ENCODE peak calls at places on chromosomes 4 and X, in four cellular contexts. One of them, this sample, is unnamed. For H3K4me1, the result is how much of the 10 kb centered on the place peaks cover.

GRCh38 chr4:5084911-5085475 is 33.7 kb downstream of the STK32B start:
- DNase-seq in kidney: no peak
- DNase-seq in mammary epithelial cell: no peak
- DNase-seq in K562: no peak
- DNase-seq in this sample: no peak

GRCh38 chrX:140765043-140765784 is 55.7 kb downstream of the LINC00632 start:
- DNase-seq in mammary epithelial cell: no peak
- DNase-seq in kidney: no peak
- DNase-seq in K562: no peak
- DNase-seq in this sample: peak

GRCh38 chr4:122577808-122578781 is 42.8 kb downstream of the IL21 start:
- DNase-seq in K562: peak
- DNase-seq in mammary epithelial cell: peak
- DNase-seq in kidney: no peak
- DNase-seq in this sample: peak

GRCh38 chr4:3791910-3792542 is 25.8 kb downstream of the ADRA2C start:
- DNase-seq in K562: peak
- DNase-seq in kidney: peak
- DNase-seq in mammary epithelial cell: peak
- DNase-seq in this sample: no peak

GRCh38 chr4:3851211-3851610 is 85.0 kb downstream of the ADRA2C start:
- DNase-seq in mammary epithelial cell: peak
- DNase-seq in K562: no peak
- DNase-seq in kidney: no peak
- DNase-seq in this sample: peak

GRCh38 chrX:78708171-78708570 is 39.3 kb upstream of the LPAR4 start:
- DNase-seq in mammary epithelial cell: peak
- DNase-seq in K562: no peak
- DNase-seq in kidney: no peak
- DNase-seq in this sample: no peak

GRCh38 chrX:40996886-40997530 is 88.2 kb upstream of the USP9X start:
- DNase-seq in kidney: no peak
- DNase-seq in mammary epithelial cell: peak
- DNase-seq in K562: peak
- DNase-seq in this sample: peak

GRCh38 chrX:56000729-56001128 is 231.4 kb upstream of the KLF8 start:
- DNase-seq in K562: no peak
- DNase-seq in mammary epithelial cell: no peak
- DNase-seq in kidney: no peak
- DNase-seq in this sample: no peak

GRCh38 chr4:47530801-47531200 is 45.7 kb downstream of the ATP10D start:
- DNase-seq in K562: no peak
- DNase-seq in mammary epithelial cell: no peak
- DNase-seq in kidney: no peak
- DNase-seq in this sample: no peak

GRCh38 chr4:2322801-2323200 is 60.9 kb upstream of the MXD4 start:
- DNase-seq in kidney: no peak
- DNase-seq in mammary epithelial cell: no peak
- DNase-seq in K562: no peak
- DNase-seq in this sample: no peak

GRCh38 chr4:25976780-25977179 is 62.8 kb downstream of the SMIM20 start:
- DNase-seq in K562: no peak
- DNase-seq in kidney: no peak
- DNase-seq in mammary epithelial cell: no peak
- DNase-seq in this sample: no peak

GRCh38 chrX:140090800-140091275 is 125.5 kb upstream of the CXorf66 start:
- DNase-seq in mammary epithelial cell: no peak
- DNase-seq in K562: peak
- DNase-seq in kidney: no peak
- DNase-seq in this sample: no peak

GRCh38 chr4:177251237-177251636 is 58.4 kb upstream of the NEIL3 start:
- DNase-seq in kidney: no peak
- DNase-seq in K562: no peak
- DNase-seq in mammary epithelial cell: no peak
- DNase-seq in this sample: no peak

GRCh38 chrX:20595928-20596550 is 329.3 kb upstream of the RPS6KA3 start:
- DNase-seq in mammary epithelial cell: peak
- DNase-seq in K562: no peak
- DNase-seq in kidney: no peak
- DNase-seq in this sample: no peak

GRCh38 chr4:140330311-140330900 is 43.0 kb upstream of the SCOC start:
- DNase-seq in kidney: no peak
- DNase-seq in mammary epithelial cell: peak
- DNase-seq in K562: peak
- DNase-seq in this sample: peak

GRCh38 chr4:128686810-128687209 is 122.7 kb upstream of the JADE1 start:
- DNase-seq in kidney: no peak
- DNase-seq in mammary epithelial cell: peak
- DNase-seq in K562: no peak
- DNase-seq in this sample: no peak

GRCh38 chrX:31837445-31837844 is 765.6 kb upstream of the FTHL17 start:
- DNase-seq in kidney: no peak
- DNase-seq in K562: no peak
- DNase-seq in mammary epithelial cell: no peak
- DNase-seq in this sample: no peak

GRCh38 chr4:168177546-168178149 is 85.3 kb downstream of the ANXA10 start:
- DNase-seq in kidney: no peak
- DNase-seq in mammary epithelial cell: no peak
- DNase-seq in K562: no peak
- DNase-seq in this sample: no peak

GRCh38 chr4:11799182-11799581 is 370.5 kb upstream of the HS3ST1 start:
- DNase-seq in K562: no peak
- DNase-seq in kidney: no peak
- DNase-seq in mammary epithelial cell: no peak
- DNase-seq in this sample: no peak

GRCh38 chr4:2297606-2298517 is 36.0 kb upstream of the MXD4 start:
- DNase-seq in mammary epithelial cell: no peak
- DNase-seq in kidney: no peak
- DNase-seq in K562: no peak
- DNase-seq in this sample: no peak

GRCh38 chr4:17924189-17924588 is 97.4 kb downstream of the LCORL start:
- DNase-seq in kidney: no peak
- DNase-seq in K562: no peak
- DNase-seq in mammary epithelial cell: no peak
- DNase-seq in this sample: no peak

GRCh38 chr4:99715286-99715685 is 57.7 kb upstream of the C4orf54 start:
- DNase-seq in kidney: no peak
- DNase-seq in K562: no peak
- DNase-seq in mammary epithelial cell: peak
- DNase-seq in this sample: no peak

GRCh38 chr4:162959056-162959455 is 207.6 kb downstream of the NAF1 start:
- DNase-seq in mammary epithelial cell: no peak
- DNase-seq in kidney: no peak
- DNase-seq in K562: no peak
- DNase-seq in this sample: peak

GRCh38 chr4:165489786-165490185 is 111.0 kb downstream of the CPE start:
- DNase-seq in K562: no peak
- DNase-seq in kidney: no peak
- DNase-seq in mammary epithelial cell: peak
- DNase-seq in this sample: no peak

GRCh38 chrX:138745215-138745614 is 33.7 kb upstream of the FGF13 start:
- DNase-seq in mammary epithelial cell: peak
- DNase-seq in kidney: no peak
- DNase-seq in K562: peak
- DNase-seq in this sample: peak

GRCh38 chrX:75156537-75156945 is 458 bp upstream of the ABCB7 start:
- DNase-seq in mammary epithelial cell: peak
- DNase-seq in K562: peak
- DNase-seq in kidney: no peak
- DNase-seq in this sample: no peak

GRCh38 chr4:151679247-151679646 is 81.6 kb downstream of the GATB start:
- DNase-seq in kidney: no peak
- DNase-seq in mammary epithelial cell: no peak
- DNase-seq in K562: no peak
- DNase-seq in this sample: no peak

GRCh38 chr4:140642674-140643437 is 74.1 kb upstream of the UCP1 start:
- DNase-seq in mammary epithelial cell: no peak
- DNase-seq in K562: no peak
- DNase-seq in kidney: no peak
- DNase-seq in this sample: no peak

GRCh38 chrX:15151267-15152196 is 118.4 kb downstream of the ASB9 start:
- DNase-seq in mammary epithelial cell: peak
- DNase-seq in K562: no peak
- DNase-seq in kidney: no peak
- DNase-seq in this sample: no peak

GRCh38 chr4:98626350-98626749 is 32.1 kb downstream of the TSPAN5 start:
- DNase-seq in K562: no peak
- DNase-seq in mammary epithelial cell: peak
- DNase-seq in kidney: no peak
- DNase-seq in this sample: no peak

GRCh38 chrX:11758400-11759171 is 549 bp downstream of the MSL3 start:
- DNase-seq in K562: peak
- DNase-seq in mammary epithelial cell: peak
- DNase-seq in kidney: peak
- DNase-seq in this sample: peak

GRCh38 chr4:8144359-8144758 is 14.3 kb downstream of the ABLIM2 start:
- DNase-seq in K562: no peak
- DNase-seq in kidney: peak
- DNase-seq in mammary epithelial cell: no peak
- DNase-seq in this sample: no peak

GRCh38 chr4:36088542-36088941 is 155.8 kb downstream of the ARAP2 start:
- DNase-seq in mammary epithelial cell: no peak
- DNase-seq in kidney: no peak
- DNase-seq in K562: no peak
- DNase-seq in this sample: no peak

GRCh38 chr4:154958621-154959358 is 177.7 kb downstream of the RBM46 start:
- DNase-seq in mammary epithelial cell: peak
- DNase-seq in K562: no peak
- DNase-seq in kidney: no peak
- DNase-seq in this sample: no peak

GRCh38 chrX:74535633-74536141 is 78.7 kb downstream of the RLIM start:
- DNase-seq in kidney: peak
- DNase-seq in mammary epithelial cell: peak
- DNase-seq in K562: peak
- DNase-seq in this sample: no peak

GRCh38 chr4:69038582-69038981 is 57.7 kb upstream of the UGT2B7 start:
- DNase-seq in K562: no peak
- DNase-seq in kidney: no peak
- DNase-seq in mammary epithelial cell: no peak
- DNase-seq in this sample: no peak

GRCh38 chrX:44474410-44474809 is 68.2 kb downstream of the FUNDC1 start:
- DNase-seq in K562: no peak
- DNase-seq in kidney: no peak
- DNase-seq in mammary epithelial cell: peak
- DNase-seq in this sample: no peak

GRCh38 chr4:40307627-40308497 is 27.3 kb upstream of the CHRNA9 start:
- DNase-seq in K562: peak
- DNase-seq in mammary epithelial cell: no peak
- DNase-seq in kidney: no peak
- DNase-seq in this sample: no peak

GRCh38 chr4:40308528-40309122 is 26.5 kb upstream of the CHRNA9 start:
- DNase-seq in K562: no peak
- DNase-seq in mammary epithelial cell: no peak
- DNase-seq in kidney: no peak
- DNase-seq in this sample: no peak

GRCh38 chr4:40309250-40309774 is 25.8 kb upstream of the CHRNA9 start:
- DNase-seq in K562: peak
- DNase-seq in mammary epithelial cell: peak
- DNase-seq in kidney: peak
- DNase-seq in this sample: peak

GRCh38 chr4:40311811-40312346 is 23.3 kb upstream of the CHRNA9 start:
- DNase-seq in kidney: no peak
- DNase-seq in mammary epithelial cell: peak
- DNase-seq in K562: peak
- DNase-seq in this sample: no peak

DNA sequence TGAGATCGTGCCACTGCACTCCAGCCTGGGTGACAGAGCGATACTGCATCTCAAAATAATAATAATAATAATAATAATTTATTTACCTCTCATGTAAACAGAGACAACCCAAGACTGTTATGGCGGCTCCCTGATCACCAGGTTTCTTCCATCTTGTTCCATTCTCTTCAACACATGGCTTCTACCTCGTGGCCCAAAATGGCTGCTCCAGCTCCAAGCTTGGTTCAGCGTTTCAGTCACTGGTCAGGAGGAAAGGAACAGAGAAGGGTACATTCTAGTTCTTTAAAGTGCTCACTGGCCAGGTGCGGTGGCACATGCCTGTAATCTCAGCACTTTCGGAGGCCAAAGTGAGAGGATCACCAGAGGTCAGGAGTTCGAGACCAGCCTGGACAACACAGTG is 24.9 kb upstream of the CHRNA9 start:
- DNase-seq in K562: no peak
- DNase-seq in kidney: no peak
- DNase-seq in mammary epithelial cell: no peak
- DNase-seq in this sample: no peak
- H3K4me1 ChIP-seq in K562: under half
- H3K4me1 ChIP-seq in kidney: under half
- H3K4me1 ChIP-seq in mammary epithelial cell: under half
- H3K4me1 ChIP-seq in this sample: under half

GRCh38 chr4:118765399-118765798 is 70.5 kb downstream of the SEC24D start:
- DNase-seq in mammary epithelial cell: peak
- DNase-seq in K562: peak
- DNase-seq in kidney: no peak
- DNase-seq in this sample: no peak
- H3K4me1 ChIP-seq in mammary epithelial cell: under half
- H3K4me1 ChIP-seq in K562: under half
- H3K4me1 ChIP-seq in kidney: under half
- H3K4me1 ChIP-seq in this sample: under half

GRCh38 chr4:15765306-15765705 is 12.8 kb upstream of the CD38 start:
- DNase-seq in kidney: no peak
- DNase-seq in K562: no peak
- DNase-seq in mammary epithelial cell: no peak
- DNase-seq in this sample: no peak
- H3K4me1 ChIP-seq in kidney: under half
- H3K4me1 ChIP-seq in K562: under half
- H3K4me1 ChIP-seq in mammary epithelial cell: under half
- H3K4me1 ChIP-seq in this sample: under half

GRCh38 chr4:13540446-13541175 is 3.7 kb downstream of the NKX3-2 start:
- DNase-seq in kidney: no peak
- DNase-seq in K562: no peak
- DNase-seq in mammary epithelial cell: no peak
- DNase-seq in this sample: no peak
- H3K4me1 ChIP-seq in kidney: under half
- H3K4me1 ChIP-seq in K562: under half
- H3K4me1 ChIP-seq in mammary epithelial cell: under half
- H3K4me1 ChIP-seq in this sample: under half

GRCh38 chr4:133621628-133622027 is 472.5 kb downstream of the PCDH10 start:
- DNase-seq in kidney: no peak
- DNase-seq in mammary epithelial cell: no peak
- DNase-seq in K562: no peak
- DNase-seq in this sample: no peak
- H3K4me1 ChIP-seq in kidney: under half
- H3K4me1 ChIP-seq in mammary epithelial cell: under half
- H3K4me1 ChIP-seq in K562: under half
- H3K4me1 ChIP-seq in this sample: under half

This sample was measured in HAP-1.